ENCODE peak calls at places on chromosomes 16 and 17, in nine cellular contexts. N is adrenal gland, V is fibroblast of lung, D is fibroblast of villous mesenchyme, A is left ventricle myocardium inferior, Y is heart left ventricle, F is mesendoderm, G is foreskin fibroblast, B is hepatocyte. T is an unnamed sample.

GRCh38 chr16:75566040-75566888 is at the start of gene GABARAPL2:
- DNase-seq in N (peak), V (peak), D (peak), A (peak), Y (peak), F (peak), G (peak), B (peak), T (peak)

GRCh38 chr17:2122641-2123302 is 67.9 kb downstream of the HIC1 start:
- DNase-seq in N (peak), V (peak), D (peak), A (peak), Y (peak), F (peak), G (no peak), B (peak), T (no peak)

GRCh38 chr16:24996731-24997130 is 18.4 kb downstream of the ARHGAP17 start:
- DNase-seq in N (no peak), V (no peak), D (no peak), A (no peak), Y (no peak), F (no peak), G (no peak), B (no peak), T (no peak)

GRCh38 chr16:12898556-12898955 is 2.8 kb upstream of the SHISA9 start:
- DNase-seq in N (no peak), V (no peak), D (no peak), A (no peak), Y (no peak), F (peak), G (no peak), B (peak), T (no peak)

GRCh38 chr16:4713663-4714501 is 20.2 kb downstream of the ANKS3 start:
- DNase-seq in N (no peak), V (no peak), D (no peak), A (no peak), Y (no peak), F (no peak), G (no peak), B (no peak), T (no peak)

GRCh38 chr17:74987909-74988711 is 678 bp downstream of the CDR2L start:
- DNase-seq in N (peak), V (peak), D (peak), A (peak), Y (peak), F (peak), G (peak), B (peak), T (peak)

GRCh38 chr16:29696881-29697331 is 17.9 kb downstream of the QPRT start:
- DNase-seq in N (no peak), V (no peak), D (no peak), A (no peak), Y (no peak), F (no peak), G (no peak), B (no peak), T (no peak)

GRCh38 chr17:19574956-19575355 is 41.3 kb downstream of the SLC47A1 start:
- DNase-seq in N (no peak), V (no peak), D (no peak), A (no peak), Y (no peak), F (no peak), G (no peak), B (no peak), T (no peak)

GRCh38 chr17:77863814-77864161 is 94.7 kb upstream of the TNRC6C start:
- DNase-seq in N (no peak), V (peak), D (peak), A (peak), Y (peak), F (no peak), G (no peak), B (peak), T (peak)

GRCh38 chr16:56270828-56271227 is 79.5 kb downstream of the GNAO1 start:
- DNase-seq in N (no peak), V (no peak), D (no peak), A (no peak), Y (no peak), F (no peak), G (no peak), B (no peak), T (no peak)

GRCh38 chr16:23410176-23410575 is 42.8 kb downstream of the COG7 start:
- DNase-seq in N (no peak), V (peak), D (no peak), A (no peak), Y (no peak), F (peak), G (no peak), B (no peak), T (no peak)

GRCh38 chr17:75240394-75241142 is 20.8 kb downstream of the GGA3 start:
- DNase-seq in N (peak), V (peak), D (peak), A (no peak), Y (no peak), F (peak), G (no peak), B (peak), T (no peak)

GRCh38 chr17:72651988-72652387 is 440.5 kb downstream of the SLC39A11 start:
- DNase-seq in N (no peak), V (no peak), D (no peak), A (no peak), Y (no peak), F (no peak), G (no peak), B (no peak), T (no peak)

GRCh38 chr17:74532115-74532514 is 840 bp upstream of the CD300LB start:
- DNase-seq in N (peak), V (no peak), D (no peak), A (peak), Y (peak), F (peak), G (no peak), B (no peak), T (no peak)

GRCh38 chr16:88809676-88810165 is 2.0 kb downstream of the APRT start:
- DNase-seq in N (no peak), V (no peak), D (no peak), A (no peak), Y (no peak), F (no peak), G (no peak), B (no peak), T (no peak)
- H3K4me3 ChIP-seq in N (peak), V (no peak), D (no peak), A (no peak), Y (no peak), F (no peak), G (no peak), B (no peak), T (no peak)

GRCh38 chr16:48829911-48830310 is 219.9 kb upstream of the N4BP1 start:
- DNase-seq in N (no peak), V (no peak), D (no peak), A (no peak), Y (no peak), F (no peak), G (no peak), B (no peak), T (no peak)

GRCh38 chr16:48834576-48834975 is 224.6 kb upstream of the N4BP1 start:
- DNase-seq in N (no peak), V (no peak), D (no peak), A (no peak), Y (no peak), F (peak), G (no peak), B (no peak), T (no peak)

GRCh38 chr16:48836641-48837040 is 226.7 kb upstream of the N4BP1 start:
- DNase-seq in N (no peak), V (no peak), D (no peak), A (no peak), Y (no peak), F (no peak), G (no peak), B (no peak), T (no peak)

GRCh38 chr16:48831081-48831722 is 221.2 kb upstream of the N4BP1 start:
- DNase-seq in N (no peak), V (no peak), D (no peak), A (no peak), Y (no peak), F (peak), G (no peak), B (no peak), T (no peak)

GRCh38 chr16:48833461-48833860 is 223.5 kb upstream of the N4BP1 start:
- DNase-seq in N (no peak), V (no peak), D (no peak), A (no peak), Y (no peak), F (peak), G (no peak), B (no peak), T (no peak)
- H3K4me3 ChIP-seq in N (no peak), V (no peak), D (no peak), A (no peak), Y (no peak), F (no peak), G (no peak), B (no peak), T (no peak)

GRCh38 chr16:17084134-17084533 is 386.6 kb downstream of the XYLT1 start:
- DNase-seq in N (no peak), V (no peak), D (no peak), A (no peak), Y (no peak), F (no peak), G (no peak), B (no peak), T (no peak)

GRCh38 chr16:17083628-17084027 is 387.1 kb downstream of the XYLT1 start:
- DNase-seq in N (no peak), V (no peak), D (no peak), A (no peak), Y (no peak), F (peak), G (no peak), B (no peak), T (no peak)

GRCh38 chr16:17078950-17079631 is 391.7 kb downstream of the XYLT1 start:
- DNase-seq in N (no peak), V (no peak), D (no peak), A (no peak), Y (no peak), F (no peak), G (no peak), B (no peak), T (no peak)

GRCh38 chr16:17080105-17080504 is 390.7 kb downstream of the XYLT1 start:
- DNase-seq in N (no peak), V (no peak), D (no peak), A (no peak), Y (no peak), F (no peak), G (no peak), B (no peak), T (no peak)

GRCh38 chr16:17082126-17082882 is 388.5 kb downstream of the XYLT1 start:
- DNase-seq in N (no peak), V (no peak), D (no peak), A (no peak), Y (no peak), F (peak), G (no peak), B (no peak), T (no peak)
- H3K4me3 ChIP-seq in N (no peak), V (no peak), D (no peak), A (no peak), Y (no peak), F (no peak), G (no peak), B (no peak), T (no peak)

GRCh38 chr16:14365200-14365851 is 264.7 kb downstream of the PARN start:
- DNase-seq in N (no peak), V (peak), D (no peak), A (no peak), Y (no peak), F (no peak), G (no peak), B (no peak), T (no peak)

GRCh38 chr16:14362774-14363371 is 267.2 kb downstream of the PARN start:
- DNase-seq in N (no peak), V (peak), D (peak), A (no peak), Y (no peak), F (no peak), G (peak), B (no peak), T (no peak)

GRCh38 chr16:14364112-14364385 is 266.0 kb downstream of the PARN start:
- DNase-seq in N (no peak), V (no peak), D (no peak), A (no peak), Y (no peak), F (no peak), G (no peak), B (no peak), T (no peak)

GRCh38 chr16:14366447-14366846 is 263.6 kb downstream of the PARN start:
- DNase-seq in N (no peak), V (no peak), D (no peak), A (no peak), Y (no peak), F (no peak), G (no peak), B (no peak), T (no peak)

GRCh38 chr16:14364386-14365199 is 265.5 kb downstream of the PARN start:
- DNase-seq in N (no peak), V (peak), D (peak), A (no peak), Y (no peak), F (no peak), G (no peak), B (peak), T (no peak)
- H3K4me3 ChIP-seq in N (no peak), V (no peak), D (peak), A (no peak), Y (no peak), F (no peak), G (no peak), B (no peak), T (no peak)

DNA sequence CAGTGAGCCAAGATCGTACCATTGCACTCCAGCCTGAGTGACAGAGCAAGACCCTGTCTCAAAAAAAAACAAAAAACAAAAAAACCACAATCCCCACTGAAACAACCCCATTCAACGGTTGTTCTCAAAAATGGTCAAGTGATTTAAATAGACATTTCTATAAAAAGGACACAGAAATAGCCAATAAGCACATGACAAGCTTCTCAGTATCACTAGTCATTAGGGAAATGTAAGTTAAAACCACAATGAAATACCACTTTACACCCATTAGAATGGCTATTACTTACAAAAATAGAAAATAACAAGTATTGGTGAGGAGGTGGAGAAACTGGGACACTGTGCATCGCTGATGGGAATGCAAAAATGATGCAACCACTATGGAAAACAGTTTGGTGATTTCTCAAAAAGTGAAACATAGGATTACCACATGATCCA is 26.6 kb upstream of the MYLK3 start:
- DNase-seq in N (no peak), V (no peak), D (no peak), A (no peak), Y (no peak), F (no peak), G (no peak), B (no peak), T (no peak)
- H3K4me3 ChIP-seq in N (no peak), V (no peak), D (no peak), A (no peak), Y (no peak), F (no peak), G (no peak), B (no peak), T (no peak)

T was measured in small intestine.